ENCODE peak calls at places on chromosome 12, in eight cellular contexts. R is cardiac fibroblast, D is endothelial cell, B is BE2C, Z is PC-3, F is lower leg skin, X is fibroblast of lung, H is GM23338. L is an unnamed sample.

GRCh38 chr12:93040367-93040766 is 111.3 kb upstream of the EEA1 start:
- DNase-seq in R (no peak), D (no peak), B (no peak), Z (no peak), F (no peak), X (no peak), H (no peak), L (no peak)

GRCh38 chr12:114406326-114407033 is 536 bp upstream of the TBX5 start:
- DNase-seq in R (peak), D (no peak), B (no peak), Z (no peak), F (no peak), X (no peak), H (peak), L (no peak)

GRCh38 chr12:129325566-129325965 is 472.3 kb downstream of the GLT1D1 start:
- DNase-seq in R (no peak), D (no peak), B (no peak), Z (no peak), F (no peak), X (no peak), H (no peak), L (no peak)

GRCh38 chr12:38921025-38921677 is 15.8 kb upstream of the CPNE8 start:
- DNase-seq in R (peak), D (peak), B (peak), Z (peak), F (peak), X (no peak), H (peak), L (peak)

GRCh38 chr12:99224237-99224636 is 423.3 kb upstream of the GARIN6 start:
- DNase-seq in R (no peak), D (no peak), B (no peak), Z (no peak), F (no peak), X (no peak), H (peak), L (no peak)

GRCh38 chr12:113392988-113393579 is 10.6 kb downstream of the SDS start:
- DNase-seq in R (peak), D (no peak), B (peak), Z (no peak), F (no peak), X (peak), H (peak), L (peak)

GRCh38 chr12:102465762-102466560 is 14.4 kb downstream of the IGF1 start:
- DNase-seq in R (no peak), D (no peak), B (no peak), Z (no peak), F (no peak), X (no peak), H (no peak), L (no peak)

GRCh38 chr12:15590180-15590826 is 198.9 kb downstream of the EPS8 start:
- DNase-seq in R (peak), D (peak), B (peak), Z (peak), F (peak), X (peak), H (peak), L (peak)

GRCh38 chr12:103841690-103842584 is 903 bp upstream of the NT5DC3 start:
- DNase-seq in R (peak), D (peak), B (peak), Z (peak), F (peak), X (peak), H (peak), L (peak)

GRCh38 chr12:104281636-104282035 is 21.9 kb upstream of the EID3 start:
- DNase-seq in R (no peak), D (no peak), B (no peak), Z (peak), F (no peak), X (no peak), H (no peak), L (no peak)

GRCh38 chr12:93741741-93742085 is 64.5 kb downstream of the CRADD start:
- DNase-seq in R (no peak), D (peak), B (peak), Z (peak), F (no peak), X (no peak), H (peak), L (peak)

GRCh38 chr12:76276499-76277151 is 71.6 kb downstream of the BBS10 start:
- DNase-seq in R (no peak), D (no peak), B (no peak), Z (no peak), F (no peak), X (peak), H (no peak), L (no peak)

GRCh38 chr12:42985506-42985905 is 396.0 kb upstream of the PRICKLE1 start:
- DNase-seq in R (peak), D (peak), B (no peak), Z (no peak), F (no peak), X (no peak), H (peak), L (no peak)

GRCh38 chr12:47082963-47083621 is 3.3 kb upstream of the AMIGO2 start:
- DNase-seq in R (peak), D (no peak), B (no peak), Z (peak), F (no peak), X (peak), H (no peak), L (no peak)

GRCh38 chr12:117444781-117445180 is 83.4 kb upstream of the NOS1 start:
- DNase-seq in R (no peak), D (no peak), B (no peak), Z (no peak), F (no peak), X (no peak), H (no peak), L (no peak)

GRCh38 chr12:84803661-84804060 is 108.9 kb downstream of the SLC6A15 start:
- DNase-seq in R (no peak), D (no peak), B (no peak), Z (no peak), F (no peak), X (no peak), H (no peak), L (no peak)

GRCh38 chr12:111412007-111412829 is 6.5 kb downstream of the SH2B3 start:
- DNase-seq in R (no peak), D (no peak), B (no peak), Z (no peak), F (no peak), X (no peak), H (peak), L (no peak)

GRCh38 chr12:78181544-78182162 is 351.0 kb downstream of the NAV3 start:
- DNase-seq in R (peak), D (no peak), B (peak), Z (peak), F (no peak), X (peak), H (peak), L (no peak)

GRCh38 chr12:85550924-85551323 is 270.9 kb downstream of the ALX1 start:
- DNase-seq in R (no peak), D (no peak), B (no peak), Z (no peak), F (no peak), X (no peak), H (peak), L (no peak)

GRCh38 chr12:49698619-49699545 is 8.3 kb downstream of the FMNL3 start:
- DNase-seq in R (peak), D (peak), B (no peak), Z (peak), F (no peak), X (peak), H (peak), L (no peak)

GRCh38 chr12:13195848-13196301 is 651 bp upstream of the EMP1 start:
- DNase-seq in R (peak), D (no peak), B (no peak), Z (peak), F (no peak), X (peak), H (no peak), L (no peak)

GRCh38 chr12:94100990-94101901 is 47.1 kb upstream of the PLXNC1 start:
- DNase-seq in R (peak), D (peak), B (peak), Z (peak), F (peak), X (peak), H (peak), L (peak)

GRCh38 chr12:98911396-98911795 is 266.3 kb downstream of the APAF1 start:
- DNase-seq in R (no peak), D (no peak), B (no peak), Z (no peak), F (no peak), X (no peak), H (no peak), L (no peak)

GRCh38 chr12:44525806-44526654 is 350.1 kb downstream of the NELL2 start:
- DNase-seq in R (no peak), D (no peak), B (no peak), Z (no peak), F (no peak), X (no peak), H (peak), L (no peak)

GRCh38 chr12:7038591-7038990 is 20.3 kb upstream of the LPCAT3 start:
- DNase-seq in R (no peak), D (no peak), B (no peak), Z (no peak), F (no peak), X (no peak), H (no peak), L (no peak)

GRCh38 chr12:124774462-124775167 is 89.0 kb downstream of the SCARB1 start:
- DNase-seq in R (peak), D (no peak), B (peak), Z (peak), F (no peak), X (peak), H (no peak), L (no peak)

GRCh38 chr12:21183721-21184275 is 52.8 kb downstream of the SLCO1B1 start:
- DNase-seq in R (peak), D (no peak), B (no peak), Z (peak), F (no peak), X (no peak), H (no peak), L (no peak)

GRCh38 chr12:90017316-90017715 is 308.7 kb upstream of the ATP2B1 start:
- DNase-seq in R (no peak), D (no peak), B (no peak), Z (no peak), F (no peak), X (peak), H (no peak), L (no peak)
- TF ChIP-seq CTCF in R (no peak), D (no peak), B (no peak), Z (no peak), F (no peak), X (no peak), H (no peak), L (no peak)

DNA sequence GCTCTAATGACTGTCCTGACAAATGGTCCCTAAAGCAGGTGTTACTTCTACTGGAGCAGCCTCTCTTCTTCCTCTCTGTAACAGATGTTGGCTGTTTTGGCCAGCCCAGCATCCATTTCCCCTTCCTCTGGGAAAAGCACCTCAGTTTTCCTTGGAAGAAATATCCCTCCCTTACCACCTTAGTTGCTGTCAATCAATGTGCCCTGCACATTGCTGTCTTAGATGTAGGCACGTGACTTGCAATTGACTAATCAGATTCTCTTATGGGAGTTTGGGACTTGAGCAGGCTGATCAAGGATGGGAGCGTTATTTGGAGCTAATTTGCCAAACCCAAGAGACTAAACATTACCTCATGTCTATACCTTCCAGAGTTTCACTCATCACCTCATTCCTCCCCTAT is 12.0 kb upstream of the TMED2 start:
- DNase-seq in R (no peak), D (no peak), B (no peak), Z (no peak), F (no peak), X (no peak), H (no peak), L (no peak)
- TF ChIP-seq CTCF in R (no peak), D (no peak), B (no peak), Z (no peak), F (no peak), X (no peak), H (no peak), L (no peak)

GRCh38 chr12:97464241-97465011 is 1.8 kb downstream of the RMST start:
- DNase-seq in R (no peak), D (no peak), B (no peak), Z (no peak), F (no peak), X (no peak), H (peak), L (no peak)
- TF ChIP-seq CTCF in R (no peak), D (no peak), B (no peak), Z (no peak), F (no peak), X (no peak), H (no peak), L (no peak)

GRCh38 chr12:24025153-24025798 is 75.8 kb upstream of the SOX5 start:
- DNase-seq in R (peak), D (no peak), B (no peak), Z (peak), F (no peak), X (peak), H (peak), L (no peak)
- TF ChIP-seq CTCF in R (peak), D (peak), B (peak), Z (peak), F (no peak), X (peak), H (peak), L (no peak)

GRCh38 chr12:32399373-32400113 is at the start of gene FGD4:
- DNase-seq in R (peak), D (peak), B (peak), Z (peak), F (peak), X (peak), H (peak), L (peak)
- TF ChIP-seq CTCF in R (peak), D (peak), B (peak), Z (peak), F (no peak), X (peak), H (peak), L (no peak)

DNA sequence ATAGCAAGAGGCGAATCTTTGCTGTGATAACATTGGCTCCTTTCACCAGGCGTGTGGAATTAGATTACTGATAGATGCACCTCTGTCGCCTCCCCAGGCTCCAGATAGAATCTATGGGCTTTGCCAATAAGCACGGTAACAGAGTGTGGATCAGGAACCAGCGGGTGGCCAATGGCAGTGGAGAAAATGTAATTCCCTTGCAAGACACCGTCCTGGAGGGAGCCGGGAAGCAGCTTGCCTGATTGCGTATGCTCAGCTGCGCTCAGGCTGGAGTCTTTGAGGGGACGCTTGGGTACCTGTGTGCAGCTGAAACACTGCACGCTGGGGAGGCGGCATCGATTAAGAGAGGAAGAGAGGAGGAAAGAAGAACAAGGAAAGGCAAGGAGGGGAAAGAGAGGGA is 56.6 kb downstream of the TMEM132C start:
- DNase-seq in R (no peak), D (no peak), B (no peak), Z (no peak), F (no peak), X (no peak), H (no peak), L (no peak)
- TF ChIP-seq CTCF in R (no peak), D (no peak), B (no peak), Z (no peak), F (no peak), X (no peak), H (no peak), L (no peak)

GRCh38 chr12:123540899-123541662 is 7.6 kb upstream of the RILPL1 start:
- DNase-seq in R (no peak), D (no peak), B (no peak), Z (no peak), F (no peak), X (no peak), H (no peak), L (no peak)
- TF ChIP-seq CTCF in R (no peak), D (no peak), B (no peak), Z (no peak), F (no peak), X (no peak), H (peak), L (no peak)

DNA sequence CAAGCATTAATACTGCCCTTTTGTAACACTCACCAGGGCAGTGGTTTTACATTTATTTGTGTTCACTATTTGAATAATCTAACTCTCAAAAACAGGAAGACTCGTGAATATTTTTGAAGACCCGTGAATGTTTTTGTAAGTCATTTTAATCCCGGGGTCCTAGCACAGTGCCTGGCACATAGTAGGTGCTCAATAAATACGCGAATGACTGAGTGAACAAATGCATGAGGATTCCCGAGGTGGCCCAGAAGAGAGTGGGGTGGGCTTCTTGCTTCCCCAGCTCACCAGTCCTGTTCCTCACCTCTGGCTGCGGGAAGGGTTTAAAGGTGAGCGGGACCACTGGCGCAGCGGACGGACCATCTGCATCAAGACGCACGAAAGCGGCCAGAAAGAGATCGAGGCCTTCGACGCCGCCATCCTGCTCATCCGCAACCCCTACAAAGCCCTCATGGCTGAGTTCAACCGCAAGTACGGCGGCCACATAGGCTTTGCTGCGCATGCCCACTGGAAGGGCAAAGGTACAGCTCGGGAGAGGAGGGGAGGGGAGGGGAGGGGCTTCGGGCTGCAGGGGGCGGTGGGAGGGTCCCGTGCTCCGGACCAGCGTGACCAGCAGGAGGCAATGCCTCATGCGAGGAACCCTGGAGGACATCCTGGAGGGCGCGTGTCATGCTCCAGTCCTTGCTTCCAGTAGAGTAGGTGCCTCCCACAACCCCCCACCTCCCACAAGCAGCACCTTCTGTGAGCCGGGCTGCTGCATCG is 98.9 kb downstream of the CMKLR1 start:
- DNase-seq in R (no peak), D (no peak), B (no peak), Z (no peak), F (no peak), X (no peak), H (peak), L (peak)
- TF ChIP-seq CTCF in R (no peak), D (no peak), B (no peak), Z (no peak), F (no peak), X (no peak), H (peak), L (no peak)

L was measured in testis.